ENCODE peak calls at places on chromosomes 3 and 15, in six cellular contexts. Z, G, X, U, B and D are unnamed samples.

GRCh38 chr3:102485701-102486100 is 50.9 kb downstream of the ZPLD1 start:
- DNase-seq in Z (no peak), G (no peak), X (no peak), U (no peak), B (no peak), D (no peak)

GRCh38 chr15:91866971-91867372 is 13.5 kb downstream of the SLCO3A1 start:
- DNase-seq in Z (no peak), G (no peak), X (no peak), U (no peak), B (no peak), D (no peak)

GRCh38 chr3:120039642-120040610 is 54.3 kb downstream of the GSK3B start:
- DNase-seq in Z (no peak), G (peak; percentile 3), X (peak; percentile 8), U (peak; percentile 13), B (no peak), D (peak; percentile 13)

GRCh38 chr15:100114100-100114499 is 227.7 kb downstream of the ADAMTS17 start:
- DNase-seq in Z (no peak), G (no peak), X (no peak), U (no peak), B (no peak), D (no peak)

GRCh38 chr3:35721628-35722027 is 82.3 kb downstream of the ARPP21 start:
- DNase-seq in Z (no peak), G (no peak), X (no peak), U (no peak), B (no peak), D (no peak)

GRCh38 chr3:52527732-52528595 is 5.7 kb downstream of the NT5DC2 start:
- DNase-seq in Z (no peak), G (no peak), X (no peak), U (no peak), B (no peak), D (no peak)

GRCh38 chr3:124315215-124316033 is 323.5 kb upstream of the ROPN1 start:
- DNase-seq in Z (no peak), G (peak; percentile 3), X (no peak), U (no peak), B (no peak), D (no peak)

GRCh38 chr3:124582621-124583437 is 147.4 kb upstream of the UMPS start:
- DNase-seq in Z (no peak), G (no peak), X (no peak), U (no peak), B (peak; percentile 73), D (no peak)

GRCh38 chr3:8954938-8955763 is 8.1 kb downstream of the RAD18 start:
- DNase-seq in Z (peak; percentile 56), G (no peak), X (peak; percentile 39), U (no peak), B (no peak), D (peak; percentile 46)

GRCh38 chr3:158148218-158148617 is 38.3 kb downstream of the RSRC1 start:
- DNase-seq in Z (no peak), G (no peak), X (no peak), U (no peak), B (no peak), D (no peak)

GRCh38 chr3:51539291-51539891 is 872 bp downstream of the RAD54L2 start:
- DNase-seq in Z (no peak), G (no peak), X (peak; percentile 64), U (no peak), B (no peak), D (no peak)

GRCh38 chr3:177676947-177677587 is 479.8 kb upstream of the TBL1XR1 start:
- DNase-seq in Z (no peak), G (no peak), X (no peak), U (no peak), B (no peak), D (no peak)

DNA sequence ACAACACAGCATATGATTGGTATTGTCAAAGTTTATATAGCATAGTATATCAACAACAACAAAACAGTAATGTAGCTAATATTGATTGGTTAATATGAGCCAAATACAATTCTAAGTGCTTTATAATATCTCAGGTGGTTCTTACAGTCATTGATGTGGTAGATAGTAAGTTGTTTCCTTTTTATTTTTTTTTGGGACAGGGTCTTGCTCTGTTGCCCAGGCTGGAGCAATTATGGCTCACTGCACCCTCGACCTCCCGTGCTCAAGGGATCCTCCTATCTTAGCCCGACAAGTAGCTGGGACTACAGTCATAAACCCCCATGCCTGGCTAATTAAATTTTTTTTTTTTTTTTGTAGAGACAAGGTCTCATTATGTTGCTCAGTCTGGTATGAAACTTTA is 2.7 kb downstream of the RNF13 start:
- DNase-seq in Z (no peak), G (no peak), X (no peak), U (no peak), B (no peak), D (no peak)
- H3K4me1 ChIP-seq in Z (no peaks in the 10 kb centered on the region), G (peaks cover 34% of the 10 kb centered on the region), X (peaks cover 8% of the 10 kb centered on the region), U (no peaks in the 10 kb centered on the region), B (peaks cover 52% of the 10 kb centered on the region), D (no peaks in the 10 kb centered on the region)

DNA sequence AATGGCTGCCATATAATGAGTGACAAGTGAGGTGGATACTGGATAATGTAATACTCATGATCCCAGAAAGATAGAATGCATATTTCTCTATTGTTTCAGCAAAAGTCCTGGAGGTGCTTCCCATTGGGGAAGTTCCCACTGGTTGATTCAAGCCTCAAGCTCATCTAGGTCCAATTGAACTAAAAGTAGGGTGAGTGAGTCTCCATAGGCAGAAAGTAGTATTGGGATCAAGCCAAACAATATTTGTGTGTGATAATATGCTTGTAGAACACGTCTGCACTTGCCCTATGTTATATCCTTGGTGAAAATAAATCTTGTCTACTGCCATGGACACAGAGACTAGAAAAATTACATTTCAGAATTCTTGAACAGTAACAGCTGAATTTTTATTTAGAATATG is 14.8 kb upstream of the ZBTB20 start:
- DNase-seq in Z (no peak), G (no peak), X (no peak), U (no peak), B (no peak), D (no peak)
- TF ChIP-seq ZNF274 in Z (no peak), G (no peak), X (no peak), U (no peak), B (no peak), D (no peak)

GRCh38 chr3:152256829-152257228 is 11.9 kb upstream of the MBNL1 start:
- DNase-seq in Z (no peak), G (no peak), X (no peak), U (no peak), B (no peak), D (no peak)
- H3K4me1 ChIP-seq in Z (peaks cover 36% of the 10 kb centered on the region), G (peaks cover 23% of the 10 kb centered on the region), X (peaks cover 5% of the 10 kb centered on the region), U (no peaks in the 10 kb centered on the region), B (peaks cover 35% of the 10 kb centered on the region), D (no peaks in the 10 kb centered on the region)

DNA sequence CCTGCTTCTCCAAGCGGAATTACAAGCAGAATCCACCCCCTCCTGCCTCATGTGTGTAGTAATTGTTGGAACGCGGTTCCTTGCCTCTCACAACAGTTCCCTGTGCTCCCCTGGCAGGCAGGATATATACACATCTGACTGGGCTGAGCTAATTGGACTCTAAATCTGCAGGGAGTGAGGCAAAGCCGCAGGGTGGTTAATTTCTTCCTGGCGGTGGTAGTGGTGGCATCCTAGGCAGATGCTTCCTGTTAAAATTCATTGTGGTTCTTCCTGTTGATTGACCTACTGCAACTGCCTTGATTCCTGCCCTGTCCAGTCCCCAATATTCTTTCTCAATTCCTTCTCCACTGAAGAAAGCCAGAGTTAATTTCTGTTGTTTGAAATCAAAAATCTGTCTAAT is 202.9 kb upstream of the PROK2 start:
- DNase-seq in Z (no peak), G (no peak), X (no peak), U (no peak), B (no peak), D (no peak)
- TF ChIP-seq ZNF274 in Z (no peak), G (no peak), X (no peak), U (no peak), B (no peak), D (no peak)